ENCODE peak calls at places on chromosomes 13 and 19, in four cellular contexts. O is fibroblast of pulmonary artery; E is thoracic aorta; Y is CD8-positive, alpha-beta T cell. V is an unnamed sample.

GRCh38 chr13:76991432-76991795 is 467 bp upstream of the CLN5 start:
- DNase-seq in O (no peak), E (peak; percentile 15), Y (peak; percentile 77), V (peak; percentile 44)

GRCh38 chr13:110265682-110266430 is 41.1 kb downstream of the COL4A1 start:
- DNase-seq in O (no peak), E (peak; percentile 69), Y (no peak), V (peak; percentile 61)

GRCh38 chr13:83048419-83048818 is 833.9 kb downstream of the SLITRK1 start:
- DNase-seq in O (peak; percentile 49), E (no peak), Y (no peak), V (no peak)

GRCh38 chr13:44068169-44068568 is 188.5 kb downstream of the LACC1 start:
- DNase-seq in O (peak; percentile 27), E (no peak), Y (no peak), V (no peak)

GRCh38 chr13:97367016-97367415 is 67.0 kb upstream of the RAP2A start:
- DNase-seq in O (no peak), E (no peak), Y (no peak), V (no peak)

GRCh38 chr13:72293206-72293605 is 426.2 kb upstream of the DACH1 start:
- DNase-seq in O (peak; percentile 7), E (no peak), Y (no peak), V (no peak)

GRCh38 chr19:7506385-7507328 is 9.2 kb upstream of the ZNF358 start:
- DNase-seq in O (peak; percentile 89), E (peak; percentile 62), Y (peak; percentile 26), V (peak; percentile 87)

GRCh38 chr19:7772752-7773291 is 9.8 kb downstream of the CLEC4M start:
- DNase-seq in O (peak; percentile 25), E (no peak), Y (peak; percentile 17), V (no peak)

GRCh38 chr19:6424190-6424938 is at the start of gene KHSRP:
- DNase-seq in O (no peak), E (no peak), Y (peak; percentile 14), V (peak; percentile 50)

GRCh38 chr19:51702103-51702753 is 9.1 kb downstream of the SPACA6 start:
- DNase-seq in O (peak; percentile 58), E (peak; percentile 60), Y (peak; percentile 41), V (peak; percentile 75)

GRCh38 chr19:17184381-17184841 is 30.7 kb upstream of the USE1 start:
- DNase-seq in O (no peak), E (no peak), Y (peak; percentile 66), V (no peak)

GRCh38 chr19:31670931-31671330 is 321.7 kb upstream of the TSHZ3 start:
- DNase-seq in O (no peak), E (no peak), Y (no peak), V (no peak)

GRCh38 chr19:40089462-40089861 is 1.3 kb downstream of the ZNF780A start:
- DNase-seq in O (peak; percentile 52), E (no peak), Y (no peak), V (peak; percentile 17)

GRCh38 chr19:4550479-4551050 is 8.9 kb downstream of the SEMA6B start:
- DNase-seq in O (no peak), E (no peak), Y (no peak), V (no peak)

GRCh38 chr19:51901860-51902259 is 3.0 kb downstream of the ZNF649 start:
- DNase-seq in O (no peak), E (no peak), Y (no peak), V (no peak)

GRCh38 chr19:52369463-52370340 is at the start of gene ZNF880:
- DNase-seq in O (peak; percentile 94), E (peak; percentile 82), Y (peak; percentile 92), V (peak; percentile 95)

GRCh38 chr13:76854894-76855293 is 31.3 kb downstream of the KCTD12 start:
- DNase-seq in O (no peak), E (no peak), Y (no peak), V (no peak)

GRCh38 chr13:45492538-45492937 is 27.8 kb downstream of the COG3 start:
- DNase-seq in O (peak; percentile 59), E (no peak), Y (no peak), V (no peak)

GRCh38 chr13:93045836-93046235 is 180.8 kb upstream of the GPC6 start:
- DNase-seq in O (peak; percentile 21), E (no peak), Y (no peak), V (no peak)

GRCh38 chr19:12331211-12331941 is 2.1 kb downstream of the ZNF563 start:
- DNase-seq in O (no peak), E (no peak), Y (peak; percentile 38), V (peak; percentile 29)

GRCh38 chr19:51689751-51690358 is 3.3 kb upstream of the SPACA6 start:
- DNase-seq in O (peak; percentile 64), E (no peak), Y (no peak), V (peak; percentile 56)

GRCh38 chr13:93265800-93266199 is 39.2 kb downstream of the GPC6 start:
- DNase-seq in O (no peak), E (no peak), Y (no peak), V (no peak)

GRCh38 chr19:33156354-33156753 is 24.4 kb downstream of the WDR88 start:
- DNase-seq in O (peak; percentile 82), E (no peak), Y (no peak), V (no peak)

GRCh38 chr19:18533058-18533457 is 10.3 kb downstream of the FKBP8 start:
- DNase-seq in O (no peak), E (no peak), Y (no peak), V (no peak)

GRCh38 chr19:2494447-2495129 is 18.7 kb downstream of the GADD45B start:
- DNase-seq in O (peak; percentile 85), E (peak; percentile 68), Y (peak; percentile 53), V (peak; percentile 87)

GRCh38 chr13:106349080-106349841 is 186.2 kb downstream of the EFNB2 start:
- DNase-seq in O (no peak), E (no peak), Y (no peak), V (peak; percentile 28)

GRCh38 chr13:105643966-105644365 is 891.5 kb downstream of the EFNB2 start:
- DNase-seq in O (no peak), E (no peak), Y (no peak), V (no peak)

GRCh38 chr13:40215311-40215710 is 451.1 kb downstream of the FOXO1 start:
- DNase-seq in O (no peak), E (no peak), Y (no peak), V (no peak)

GRCh38 chr19:8657869-8658268 is 27.4 kb downstream of the NFILZ start:
- DNase-seq in O (no peak), E (no peak), Y (no peak), V (no peak)

GRCh38 chr13:113742000-113742441 is 17.0 kb upstream of the TMEM255B start:
- DNase-seq in O (peak; percentile 41), E (no peak), Y (peak; percentile 28), V (no peak)

GRCh38 chr19:55622242-55622969 is 2.0 kb downstream of the ZNF784 start:
- DNase-seq in O (no peak), E (no peak), Y (no peak), V (no peak)

GRCh38 chr19:55624109-55625003 is at the start of gene ZNF784:
- DNase-seq in O (peak; percentile 95), E (peak; percentile 85), Y (peak; percentile 92), V (peak; percentile 95)

GRCh38 chr19:55625004-55625326 is 599 bp upstream of the ZNF784 start:
- DNase-seq in O (no peak), E (no peak), Y (no peak), V (no peak)

GRCh38 chr19:55623130-55623868 is 1.1 kb downstream of the ZNF784 start:
- DNase-seq in O (no peak), E (no peak), Y (no peak), V (no peak)

GRCh38 chr19:55626350-55626749 is 2.0 kb upstream of the ZNF784 start:
- DNase-seq in O (no peak), E (no peak), Y (peak; percentile 55), V (no peak)
- H3K4me3 ChIP-seq in O (no peak overlapping the region), E (no peak overlapping the region), Y (no peak overlapping the region), V (no peak overlapping the region)

GRCh38 chr19:38577826-38578225 is 39.9 kb downstream of the MAP4K1 start:
- DNase-seq in O (no peak), E (no peak), Y (no peak), V (no peak)
- H3K4me3 ChIP-seq in O (no peak overlapping the region), E (no peak overlapping the region), Y (no peak overlapping the region), V (no peak overlapping the region)

GRCh38 chr19:35228177-35228930 is at the start of gene FAM187B:
- DNase-seq in O (no peak), E (no peak), Y (peak; percentile 6), V (no peak)
- H3K4me3 ChIP-seq in O (no peak within 1 kb of the TSS), E (no peak within 1 kb of the TSS), Y (no peak within 1 kb of the TSS), V (no peak within 1 kb of the TSS)

DNA sequence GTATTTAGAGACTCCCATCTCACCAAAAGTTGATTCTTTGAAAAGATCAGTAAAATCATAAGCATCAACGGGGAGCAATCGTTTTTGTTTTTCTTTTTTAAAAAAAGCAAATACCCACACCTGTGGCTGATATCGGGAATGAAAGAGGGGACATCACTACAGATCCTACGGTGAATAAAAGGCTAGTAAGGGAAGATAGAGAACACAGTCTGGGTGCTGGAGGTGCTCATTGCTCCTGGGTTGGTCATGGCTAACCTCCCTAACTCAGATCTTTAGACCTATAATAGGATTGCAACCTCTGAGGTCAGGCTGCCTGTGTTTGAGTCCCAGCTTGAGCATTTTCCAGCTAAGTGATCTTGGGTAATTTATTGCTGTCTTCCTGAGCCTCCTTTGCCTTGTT is 1.1 kb downstream of the EHD2 start:
- DNase-seq in O (peak; percentile 23), E (no peak), Y (no peak), V (no peak)
- H3K4me3 ChIP-seq in O (peak overlapping the region; percentile 94), E (peak overlapping the region; percentile 95), Y (no peak overlapping the region), V (peak overlapping the region; percentile 66)

GRCh38 chr19:34409189-34410164 is 5.3 kb downstream of the PDCD2L start:
- DNase-seq in O (no peak), E (no peak), Y (no peak), V (no peak)
- H3K4me3 ChIP-seq in O (no peak overlapping the region), E (no peak overlapping the region), Y (no peak overlapping the region), V (no peak overlapping the region)

DNA sequence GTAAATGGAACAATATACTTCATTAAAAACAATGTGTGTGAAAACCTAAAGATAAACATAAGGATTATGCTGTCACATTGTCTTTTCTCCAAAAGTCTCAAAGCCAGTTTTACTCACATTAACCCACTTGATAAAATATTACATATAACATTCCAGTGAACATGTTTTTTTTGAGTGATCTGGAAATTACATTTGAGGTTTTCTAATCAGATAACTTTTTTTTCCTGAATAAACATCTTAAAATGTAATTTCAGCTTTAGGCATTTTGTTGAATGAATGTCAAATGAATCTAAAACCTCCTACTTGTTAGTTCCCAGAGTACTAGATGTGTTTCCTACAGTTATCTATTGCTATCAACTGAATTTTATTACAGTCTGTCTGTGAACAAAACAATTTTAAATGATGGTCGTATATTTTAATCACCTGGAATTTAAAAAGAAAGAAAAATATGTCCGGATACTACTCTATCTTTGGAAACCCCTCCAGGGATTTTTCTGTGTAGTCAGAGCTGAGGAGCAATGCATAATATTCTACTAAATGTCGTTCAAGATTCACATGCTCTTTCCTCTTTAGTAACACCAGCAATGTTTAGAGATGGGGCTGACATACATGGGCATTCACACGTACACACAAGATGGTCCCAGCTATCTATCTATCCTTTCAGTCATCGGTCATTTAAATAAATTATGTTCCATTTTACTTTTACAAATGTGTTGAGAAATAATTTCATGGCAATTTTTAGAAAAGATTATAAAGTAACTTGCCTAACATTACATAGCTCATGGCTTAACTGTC is 283.9 kb downstream of the KLF12 start:
- DNase-seq in O (no peak), E (no peak), Y (no peak), V (no peak)
- H3K4me3 ChIP-seq in O (no peak overlapping the region), E (no peak overlapping the region), Y (no peak overlapping the region), V (no peak overlapping the region)